ENCODE peak calls at places on chromosomes 7 and 10, in five cellular contexts. H is aorta, C is HAP-1, Y is A549, T is A673. R is an unnamed sample.

GRCh38 chr10:112815238-112816032 is 134.6 kb upstream of the TCF7L2 start:
- DNase-seq in C (no peak), Y (no peak), H (no peak), T (no peak), R (no peak)

GRCh38 chr10:62341419-62341818 is 32.8 kb upstream of the ZNF365 start:
- DNase-seq in T (no peak), Y (no peak), H (no peak), C (no peak), R (no peak)

GRCh38 chr7:18762189-18762588 is 266.6 kb downstream of the HDAC9 start:
- DNase-seq in C (peak), Y (no peak), T (no peak), H (no peak), R (no peak)

GRCh38 chr7:135486258-135486657 is 23.6 kb downstream of the CNOT4 start:
- DNase-seq in C (peak), T (no peak), Y (no peak), H (no peak), R (no peak)

GRCh38 chr10:44051584-44052385 is 333.1 kb downstream of the CXCL12 start:
- DNase-seq in Y (no peak), T (no peak), H (no peak), C (no peak), R (no peak)

GRCh38 chr7:134084488-134085144 is 42.5 kb upstream of the LRGUK start:
- DNase-seq in H (no peak), T (peak), C (no peak), Y (no peak), R (no peak)

GRCh38 chr7:6291531-6291930 is 19.1 kb upstream of the CYTH3 start:
- DNase-seq in C (no peak), T (no peak), H (peak), Y (no peak), R (no peak)

GRCh38 chr7:74625446-74625845 is 32.1 kb upstream of the GTF2I start:
- DNase-seq in T (peak), C (peak), Y (no peak), H (no peak), R (no peak)

GRCh38 chr7:68245688-68246087 is 1249.1 kb downstream of the TYW1 start:
- DNase-seq in T (no peak), Y (no peak), H (no peak), C (no peak), R (no peak)

GRCh38 chr7:25009271-25009670 is 29.3 kb upstream of the OSBPL3 start:
- DNase-seq in Y (no peak), C (no peak), T (no peak), H (no peak), R (no peak)

DNA sequence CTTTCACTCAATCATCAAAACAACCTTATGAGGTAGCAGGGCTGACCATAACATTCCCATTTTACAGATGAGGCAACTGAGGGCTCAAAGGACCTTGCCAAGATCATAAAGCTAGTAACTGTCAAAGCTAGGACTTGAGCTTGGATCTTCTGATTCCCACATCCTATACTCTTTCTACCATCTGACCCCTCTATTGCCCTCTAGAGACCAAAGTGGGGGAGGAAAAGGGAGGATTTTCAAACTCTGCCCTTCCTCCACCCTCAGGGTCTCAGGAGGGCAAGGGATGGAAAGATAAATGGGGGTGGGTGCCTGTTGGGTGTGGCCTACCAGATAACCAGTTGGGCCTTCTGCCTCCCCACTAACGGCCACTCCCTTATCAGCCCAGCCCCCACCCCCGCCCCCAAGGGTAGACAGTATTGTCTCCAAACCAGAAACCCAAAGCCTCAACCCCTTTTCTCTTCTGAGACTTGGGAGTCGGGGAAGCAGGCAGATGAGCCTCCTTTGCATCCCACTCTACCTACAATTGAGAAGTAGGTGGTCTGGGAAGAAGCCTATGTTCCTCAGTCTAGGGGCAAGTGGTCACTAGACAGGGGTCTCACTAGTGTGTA is 7.9 kb downstream of the LDB1 start:
- DNase-seq in T (peak), C (peak), H (no peak), Y (no peak), R (no peak)
- H3K4me3 ChIP-seq in T (peak), C (no peak), H (no peak), Y (no peak), R (no peak)

GRCh38 chr7:100119701-100120517 is 475 bp downstream of the CNPY4 start:
- DNase-seq in T (peak), H (peak), C (peak), Y (peak), R (no peak)
- H3K4me3 ChIP-seq in T (peak), H (peak), C (peak), Y (peak), R (peak)

DNA sequence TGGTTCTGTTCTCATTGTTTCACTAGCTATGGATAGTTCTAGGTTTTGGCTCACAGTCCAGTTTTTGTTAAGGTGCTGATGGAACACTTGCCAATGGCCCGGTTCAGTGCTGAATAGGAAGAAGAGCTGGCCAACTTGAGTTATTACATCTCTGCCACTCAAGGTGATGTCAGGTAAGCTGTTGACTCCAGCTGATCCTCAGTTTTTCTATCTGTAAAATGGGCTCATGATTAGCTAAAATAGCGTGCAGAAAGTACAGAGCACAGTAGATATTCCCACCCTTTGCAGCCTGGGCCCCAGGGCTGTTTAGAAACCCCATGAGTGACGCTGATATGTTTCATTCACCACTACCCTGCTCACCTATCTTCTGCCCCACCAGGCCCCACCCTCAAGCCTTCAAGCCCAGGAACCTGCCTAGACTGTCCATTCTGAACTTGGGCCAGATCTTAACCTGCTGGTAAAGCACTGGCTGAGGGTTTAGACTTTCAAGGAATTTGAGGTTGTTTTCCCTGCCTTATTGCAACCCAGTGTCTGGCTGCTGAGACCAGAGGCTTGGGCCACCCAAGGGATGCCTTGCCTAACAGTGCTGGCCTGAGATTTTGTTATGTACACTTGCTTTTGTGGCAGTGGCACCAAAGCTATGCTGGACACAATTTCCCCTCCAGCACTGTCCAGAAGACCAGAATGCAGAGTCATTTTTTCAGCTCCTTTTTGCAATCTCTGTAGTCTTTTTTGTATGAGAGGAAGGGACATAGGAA is 378.2 kb upstream of the ZMIZ1 start:
- DNase-seq in T (no peak), Y (no peak), H (no peak), C (no peak), R (no peak)
- H3K4me3 ChIP-seq in T (no peak), Y (no peak), H (no peak), C (no peak), R (no peak)

GRCh38 chr10:86366902-86367338 is 325 bp upstream of the GRID1 start:
- DNase-seq in Y (no peak), T (no peak), H (no peak), C (no peak), R (no peak)
- H3K4me3 ChIP-seq in Y (peak), T (peak), H (peak), C (peak), R (no peak)